ENCODE peak calls at places on chromosomes 12 and 14, in eight cellular contexts. U is esophagus squamous epithelium, B is PC-3, F is uterus, I is IMR-90, E is suprapubic skin, K is fibroblast of lung, H is GM23248. Y is an unnamed sample.

GRCh38 chr12:128801879-128802391 is 21.8 kb downstream of the SLC15A4 start:
- DNase-seq in U (no peak), B (peak), F (no peak), I (peak), E (no peak), K (no peak), H (peak), Y (no peak)

GRCh38 chr14:72782817-72783216 is 111.1 kb downstream of the DPF3 start:
- DNase-seq in U (no peak), B (no peak), F (no peak), I (no peak), E (no peak), K (no peak), H (no peak), Y (no peak)

GRCh38 chr12:99948380-99948779 is 36.4 kb downstream of the ANKS1B start:
- DNase-seq in U (no peak), B (no peak), F (no peak), I (no peak), E (no peak), K (no peak), H (no peak), Y (no peak)

GRCh38 chr14:77011226-77011762 is 17.2 kb downstream of the IRF2BPL start:
- DNase-seq in U (no peak), B (no peak), F (no peak), I (no peak), E (no peak), K (no peak), H (no peak), Y (no peak)

GRCh38 chr12:44696542-44696941 is 179.6 kb downstream of the NELL2 start:
- DNase-seq in U (no peak), B (peak), F (no peak), I (no peak), E (no peak), K (no peak), H (no peak), Y (no peak)

GRCh38 chr12:16605666-16606116 is 271 bp downstream of the LMO3 start:
- DNase-seq in U (no peak), B (peak), F (peak), I (peak), E (peak), K (peak), H (peak), Y (peak)

GRCh38 chr14:104749958-104750529 is 2.9 kb upstream of the SIVA1 start:
- DNase-seq in U (no peak), B (peak), F (no peak), I (peak), E (no peak), K (no peak), H (peak), Y (peak)

GRCh38 chr14:103271189-103271588 is 62.8 kb upstream of the EIF5 start:
- DNase-seq in U (no peak), B (no peak), F (no peak), I (no peak), E (no peak), K (no peak), H (no peak), Y (no peak)

GRCh38 chr12:111841236-111841749 is 735 bp upstream of the MAPKAPK5 start:
- DNase-seq in U (no peak), B (peak), F (no peak), I (no peak), E (no peak), K (peak), H (peak), Y (no peak)

GRCh38 chr12:111838353-111838752 is 3.7 kb upstream of the MAPKAPK5 start:
- DNase-seq in U (no peak), B (no peak), F (no peak), I (no peak), E (no peak), K (no peak), H (no peak), Y (no peak)

GRCh38 chr12:111841750-111842555 is at the start of gene MAPKAPK5:
- DNase-seq in U (peak), B (peak), F (peak), I (peak), E (peak), K (peak), H (peak), Y (peak)

GRCh38 chr12:111842556-111843396 is 748 bp downstream of the MAPKAPK5 start:
- DNase-seq in U (no peak), B (peak), F (no peak), I (no peak), E (peak), K (no peak), H (peak), Y (no peak)

GRCh38 chr12:111840831-111841230 is 1.2 kb upstream of the MAPKAPK5 start:
- DNase-seq in U (no peak), B (no peak), F (no peak), I (no peak), E (no peak), K (no peak), H (peak), Y (no peak)
- H3K27ac ChIP-seq in U (peak), B (no peak), F (peak), I (no peak), E (peak), K (peak), H (peak), Y (peak)

GRCh38 chr14:100828448-100828834 is 2.5 kb downstream of the MEG3 start:
- DNase-seq in U (no peak), B (no peak), F (no peak), I (no peak), E (no peak), K (no peak), H (peak), Y (no peak)

GRCh38 chr14:100827751-100828447 is 2.0 kb downstream of the MEG3 start:
- DNase-seq in U (no peak), B (peak), F (no peak), I (peak), E (no peak), K (peak), H (peak), Y (no peak)

GRCh38 chr14:100825691-100826331 is at the start of gene MEG3:
- DNase-seq in U (no peak), B (no peak), F (peak), I (peak), E (no peak), K (peak), H (peak), Y (peak)

GRCh38 chr14:100826371-100827139 is 637 bp downstream of the MEG3 start:
- DNase-seq in U (no peak), B (no peak), F (no peak), I (no peak), E (no peak), K (no peak), H (peak), Y (peak)

GRCh38 chr14:100827140-100827517 is 1.2 kb downstream of the MEG3 start:
- DNase-seq in U (no peak), B (no peak), F (no peak), I (peak), E (no peak), K (peak), H (peak), Y (no peak)
- H3K4me3 ChIP-seq in U (no peak), B (no peak), F (peak), I (peak), E (peak), K (peak), H (peak), Y (no peak)

GRCh38 chr12:124633954-124634352 is 66.5 kb upstream of the NCOR2 start:
- DNase-seq in U (no peak), B (no peak), F (no peak), I (no peak), E (no peak), K (peak), H (no peak), Y (no peak)
- H3K27ac ChIP-seq in U (peak), B (peak), F (peak), I (peak), E (no peak), K (no peak), H (no peak), Y (no peak)

DNA sequence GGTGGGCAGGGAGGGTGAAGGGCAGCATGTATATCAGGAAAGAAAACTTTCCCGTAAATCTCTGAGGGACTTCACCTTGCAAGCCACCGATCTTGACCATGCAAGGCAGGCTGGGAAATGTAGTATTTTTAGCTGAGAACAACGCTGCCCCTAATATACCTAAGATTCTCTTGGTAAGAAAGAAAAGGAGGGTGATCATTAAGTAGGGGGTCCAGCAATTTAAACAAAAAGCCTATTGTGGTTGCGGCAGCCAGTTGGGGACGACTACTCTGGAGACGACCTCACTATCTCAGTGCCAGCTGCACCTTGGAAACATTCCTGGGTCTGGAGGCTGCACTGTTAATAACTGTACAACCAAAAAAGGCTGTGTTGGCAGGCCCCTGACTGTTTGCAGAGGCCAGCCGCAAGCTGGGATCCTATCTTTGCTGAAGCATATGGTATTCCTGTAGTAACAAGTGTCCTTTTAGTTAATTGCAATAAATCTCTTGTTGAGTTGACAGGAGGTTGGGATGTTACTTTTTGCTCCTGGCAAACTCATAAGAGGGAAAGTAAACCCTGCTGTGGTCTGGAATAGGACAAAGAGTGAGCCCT is 6.4 kb downstream of the APOLD1 start:
- DNase-seq in U (no peak), B (no peak), F (no peak), I (peak), E (no peak), K (no peak), H (peak), Y (no peak)
- H3K4me3 ChIP-seq in U (no peak), B (no peak), F (peak), I (no peak), E (peak), K (peak), H (peak), Y (no peak)

GRCh38 chr12:47707355-47707754 is 1.5 kb upstream of the RPAP3 start:
- DNase-seq in U (no peak), B (no peak), F (no peak), I (no peak), E (no peak), K (no peak), H (no peak), Y (no peak)
- H3K27ac ChIP-seq in U (no peak), B (no peak), F (no peak), I (no peak), E (no peak), K (no peak), H (peak), Y (no peak)

DNA sequence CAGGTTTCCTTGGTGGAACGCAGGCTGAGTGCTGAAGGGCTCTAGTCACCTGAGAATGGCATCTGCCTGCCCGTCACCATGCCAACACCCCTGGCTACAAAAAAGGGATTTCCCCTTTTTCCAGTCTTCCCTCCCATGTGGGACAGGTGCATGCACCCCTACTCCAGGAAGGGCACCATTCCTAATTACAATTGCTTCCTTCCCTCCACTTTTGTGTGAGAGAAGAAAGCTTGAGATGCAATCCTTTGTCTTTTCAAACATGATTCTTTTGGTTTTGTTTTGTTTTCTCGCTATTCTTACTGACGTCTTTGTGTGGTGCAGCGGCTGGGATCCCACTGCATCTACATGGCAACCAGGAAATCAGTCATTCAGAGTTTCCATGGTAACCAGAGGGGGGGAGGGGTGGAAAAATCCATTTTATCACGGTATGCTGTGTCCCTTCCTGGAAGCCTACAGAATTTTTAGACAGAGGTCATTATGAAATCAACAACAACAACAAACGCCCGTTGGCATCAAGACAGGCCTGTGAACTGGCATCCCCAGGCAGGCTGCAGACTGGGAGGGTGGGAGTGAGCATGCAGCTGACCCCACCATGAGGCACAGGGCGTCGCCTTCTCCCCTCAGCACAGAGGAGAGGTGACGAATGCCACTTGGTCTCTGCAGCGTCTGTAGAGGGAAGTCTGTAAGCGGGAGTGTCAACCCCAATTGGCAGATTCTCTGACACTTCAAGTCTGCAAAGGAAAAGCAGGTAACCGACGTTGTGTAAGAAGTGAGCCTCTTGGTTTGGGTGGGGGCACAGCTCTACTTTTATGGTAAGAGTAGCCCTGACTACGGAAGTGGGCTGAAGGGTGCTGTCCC is 13.6 kb upstream of the GNG2 start:
- DNase-seq in U (peak), B (no peak), F (peak), I (peak), E (peak), K (peak), H (no peak), Y (no peak)
- H3K4me3 ChIP-seq in U (no peak), B (no peak), F (no peak), I (no peak), E (peak), K (no peak), H (no peak), Y (no peak)

DNA sequence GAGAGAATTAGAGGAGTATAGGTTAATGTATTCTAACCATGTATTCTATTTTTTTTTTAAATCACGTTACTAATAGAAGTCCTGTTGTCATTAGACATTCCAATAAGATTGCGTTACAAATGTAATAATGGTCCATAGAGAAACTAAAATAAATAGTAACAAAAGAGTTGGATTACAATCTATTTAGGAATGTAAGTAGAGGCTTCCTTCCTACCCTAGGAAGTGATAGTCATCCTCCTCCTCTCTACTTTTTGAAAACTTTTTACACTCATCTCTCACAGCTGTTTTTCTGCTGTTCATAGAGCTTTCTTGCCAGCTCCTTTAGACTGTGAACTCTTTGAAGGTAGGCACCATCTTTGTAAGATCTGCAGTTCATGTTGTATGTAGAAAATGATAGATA is 23.6 kb downstream of the TRHDE start:
- DNase-seq in U (no peak), B (peak), F (no peak), I (peak), E (no peak), K (peak), H (peak), Y (no peak)
- H3K27ac ChIP-seq in U (no peak), B (peak), F (no peak), I (peak), E (no peak), K (peak), H (peak), Y (no peak)